ENCODE peak calls at places on chromosomes 12 and 14, in eight cellular contexts. L is breast epithelium, R is heart left ventricle, J is HCT116, B is sigmoid colon, W is ovary, A is IMR-90, H is uterus. N is an unnamed sample.

GRCh38 chr12:123471374-123472068 is 13.6 kb downstream of the SNRNP35 start:
- DNase-seq in L (no peak), J (no peak), B (no peak), W (no peak), R (peak; percentile 68), A (peak; percentile 92), H (no peak), N (no peak)

GRCh38 chr12:95418142-95418541 is 55.8 kb upstream of the METAP2 start:
- DNase-seq in W (no peak), J (no peak), L (no peak), R (no peak), A (no peak), H (no peak), B (no peak), N (no peak)

GRCh38 chr12:89166525-89166934 is 185.8 kb downstream of the DUSP6 start:
- DNase-seq in W (no peak), R (no peak), A (peak; percentile 60), B (no peak), H (no peak), L (no peak), J (no peak), N (no peak)

GRCh38 chr12:72570601-72571000 is 298.4 kb downstream of the TRHDE start:
- DNase-seq in R (no peak), L (no peak), H (no peak), A (no peak), B (no peak), W (no peak), J (peak; percentile 3), N (no peak)

GRCh38 chr14:85420278-85420677 is 109.7 kb upstream of the FLRT2 start:
- DNase-seq in J (no peak), B (no peak), L (no peak), H (no peak), R (no peak), W (no peak), A (no peak), N (no peak)

GRCh38 chr12:114668151-114668891 is 15.7 kb downstream of the TBX3 start:
- DNase-seq in A (peak; percentile 84), W (peak; percentile 84), H (peak; percentile 84), B (peak; percentile 84), J (peak; percentile 61), L (peak; percentile 84), R (peak; percentile 87), N (peak; percentile 76)

GRCh38 chr14:77973246-77973645 is 173.3 kb downstream of the ADCK1 start:
- DNase-seq in H (no peak), L (no peak), J (no peak), B (no peak), W (no peak), A (no peak), R (no peak), N (no peak)

GRCh38 chr14:89486961-89487360 is 69.9 kb upstream of the FOXN3 start:
- DNase-seq in H (no peak), A (no peak), W (no peak), R (no peak), B (no peak), L (no peak), J (no peak), N (peak; percentile 47)

GRCh38 chr12:110039085-110039807 is 9.1 kb downstream of the C12orf76 start:
- DNase-seq in R (no peak), H (no peak), J (no peak), W (no peak), L (peak; percentile 40), B (no peak), A (peak; percentile 98), N (no peak)

GRCh38 chr14:98408024-98408555 is 863.9 kb downstream of the BCL11B start:
- DNase-seq in A (no peak), W (no peak), B (no peak), R (no peak), L (no peak), J (no peak), H (no peak), N (no peak)

GRCh38 chr14:32552766-32553165 is 223.7 kb downstream of the AKAP6 start:
- DNase-seq in R (no peak), A (no peak), W (no peak), H (no peak), J (no peak), L (no peak), B (no peak), N (no peak)

GRCh38 chr12:133130808-133131128 is 341 bp downstream of the ZNF10 start:
- DNase-seq in A (no peak), R (peak; percentile 64), J (no peak), B (peak; percentile 67), W (peak; percentile 52), L (peak; percentile 25), H (no peak), N (peak; percentile 87)

GRCh38 chr14:93015505-93015904 is 92.6 kb downstream of the CHGA start:
- DNase-seq in L (no peak), H (no peak), J (no peak), B (no peak), W (no peak), A (no peak), R (no peak), N (no peak)

GRCh38 chr12:120901818-120902217 is 2.3 kb downstream of the SPPL3 start:
- DNase-seq in W (no peak), A (no peak), H (no peak), B (no peak), J (no peak), L (no peak), R (no peak), N (no peak)

GRCh38 chr14:58071341-58071740 is 80.7 kb downstream of the ARMH4 start:
- DNase-seq in J (no peak), H (no peak), R (no peak), L (no peak), B (no peak), A (no peak), W (no peak), N (no peak)

GRCh38 chr14:96243785-96244184 is 12.2 kb upstream of the BDKRB1 start:
- DNase-seq in H (no peak), B (no peak), R (no peak), L (no peak), A (peak; percentile 48), J (no peak), W (no peak), N (peak; percentile 17)

DNA sequence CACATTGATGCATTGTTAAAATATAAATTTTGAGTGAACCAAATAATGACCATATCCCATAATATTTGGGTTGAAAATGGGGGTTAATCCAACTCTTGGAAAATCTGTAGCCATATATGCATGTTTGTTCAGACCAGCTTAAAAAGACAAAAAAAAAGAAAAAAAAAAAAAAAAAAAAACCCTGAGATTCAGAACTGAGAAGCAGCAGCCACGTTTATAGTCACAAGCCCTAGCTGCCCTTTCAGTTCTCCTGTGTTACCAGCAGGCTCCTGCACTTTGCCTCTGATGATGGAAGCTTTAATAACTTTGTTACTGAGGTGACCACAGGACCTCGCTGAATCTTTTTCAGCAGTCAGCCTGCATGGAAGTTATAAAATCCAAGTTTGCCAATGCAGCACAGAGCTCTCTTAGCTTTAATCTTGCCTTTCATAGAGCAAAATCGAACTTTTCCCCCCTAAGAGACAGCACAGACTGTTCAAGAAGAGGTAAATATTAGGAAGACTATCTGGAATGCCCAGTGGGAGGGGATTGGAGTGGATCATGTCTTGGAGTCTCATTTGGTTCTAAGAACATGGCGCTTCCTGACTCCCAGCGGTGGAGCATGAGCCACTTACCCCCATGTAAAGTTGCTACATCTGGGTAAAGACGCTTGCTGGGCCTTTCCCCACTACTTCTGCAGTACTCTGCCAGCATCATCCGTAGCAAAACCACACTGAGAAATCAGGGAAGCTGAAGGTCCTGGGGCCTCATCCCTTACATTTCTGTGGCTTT is 20.6 kb downstream of the GNG2 start:
- DNase-seq in B (no peak), W (peak; percentile 24), J (no peak), R (no peak), H (no peak), L (no peak), A (no peak), N (no peak)
- H3K4me1 ChIP-seq in B (no peaks in the 10 kb centered on the region), W (peaks cover 2% of the 10 kb centered on the region), J (no peaks in the 10 kb centered on the region), R (no peaks in the 10 kb centered on the region), H (no peaks in the 10 kb centered on the region), L (no peaks in the 10 kb centered on the region), A (peaks cover 7% of the 10 kb centered on the region), N (peaks cover 70% of the 10 kb centered on the region)

DNA sequence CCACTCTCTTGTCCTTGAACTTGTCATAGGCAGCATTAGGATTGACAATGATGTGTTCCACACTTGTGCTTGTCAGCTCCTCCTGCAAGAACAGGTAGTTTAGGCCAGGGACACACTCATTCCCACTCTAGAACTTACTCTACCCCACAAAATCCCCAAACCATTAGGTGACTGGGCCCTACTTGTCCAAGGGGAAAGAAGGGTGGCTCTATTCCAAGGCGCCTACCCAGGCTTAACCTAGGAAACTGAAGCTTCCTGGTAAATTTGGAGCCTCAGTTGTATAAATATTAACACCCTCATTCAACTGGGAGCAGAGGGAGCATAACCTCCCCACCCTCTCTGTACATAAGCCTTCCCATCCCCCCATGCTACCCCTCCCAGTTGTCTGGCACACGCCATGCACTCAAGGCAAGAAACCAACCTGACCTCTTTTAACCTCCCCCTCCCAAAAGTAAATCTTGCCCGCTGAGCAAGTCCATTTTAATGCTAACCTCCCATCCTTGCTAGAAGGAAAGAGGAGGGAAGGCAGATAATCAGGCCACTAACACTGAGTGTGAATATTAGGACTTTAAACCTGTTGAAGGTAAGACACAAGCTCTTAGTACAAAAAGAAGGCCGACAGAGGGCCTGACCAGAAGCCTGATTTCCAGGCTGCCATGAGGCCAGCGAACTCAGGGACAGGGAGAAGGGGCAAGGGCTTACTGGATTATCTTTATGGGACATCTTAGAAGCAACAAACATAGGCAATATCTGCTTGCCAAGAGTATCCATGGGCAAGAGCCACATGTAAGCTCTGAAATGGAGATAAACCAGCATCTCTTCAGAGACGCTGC is 11.0 kb downstream of the DCTN2 start:
- DNase-seq in J (no peak), B (no peak), H (no peak), A (no peak), L (no peak), W (no peak), R (no peak), N (no peak)
- TF ChIP-seq POLR2A in J (no peak), B (no peak), H (no peak), A (no peak), L (no peak), W (no peak), R (no peak), N (no peak)

GRCh38 chr14:69489495-69489894 is 5.0 kb downstream of the PLEKHD1 start:
- DNase-seq in R (no peak), J (no peak), H (no peak), L (no peak), B (peak; percentile 14), W (no peak), A (no peak), N (no peak)
- H3K36me3 ChIP-seq in R (no peaks in the 10 kb centered on the region), J (no peaks in the 10 kb centered on the region), H (no peaks in the 10 kb centered on the region), L (no peaks in the 10 kb centered on the region), B (no peaks in the 10 kb centered on the region), W (no peaks in the 10 kb centered on the region), A (no peaks in the 10 kb centered on the region), N (no peaks in the 10 kb centered on the region)

GRCh38 chr14:34036319-34036761 is 85.5 kb upstream of the EGLN3 start:
- DNase-seq in J (no peak), H (no peak), R (no peak), W (no peak), L (no peak), B (no peak), A (no peak), N (no peak)

GRCh38 chr14:34035934-34036250 is 85.0 kb upstream of the EGLN3 start:
- DNase-seq in J (no peak), L (no peak), H (no peak), W (no peak), B (no peak), A (no peak), R (no peak), N (no peak)

GRCh38 chr14:34032720-34033119 is 81.8 kb upstream of the EGLN3 start:
- DNase-seq in W (no peak), J (no peak), H (no peak), A (no peak), L (no peak), B (no peak), R (no peak), N (no peak)

GRCh38 chr14:34034447-34035176 is 83.7 kb upstream of the EGLN3 start:
- DNase-seq in L (no peak), R (no peak), W (no peak), H (no peak), A (no peak), J (no peak), B (no peak), N (no peak)

GRCh38 chr14:34035177-34035933 is 84.5 kb upstream of the EGLN3 start:
- DNase-seq in H (no peak), B (no peak), A (no peak), L (no peak), R (peak; percentile 59), J (no peak), W (no peak), N (no peak)
- H3K4me1 ChIP-seq in H (no peaks in the 10 kb centered on the region), B (peaks cover 5% of the 10 kb centered on the region), A (no peaks in the 10 kb centered on the region), L (no peaks in the 10 kb centered on the region), R (peaks cover 9% of the 10 kb centered on the region), J (no peaks in the 10 kb centered on the region), W (no peaks in the 10 kb centered on the region), N (no peaks in the 10 kb centered on the region)